ENCODE peak calls at places on chromosomes 4 and X, in five cellular contexts. K, L, G, C and Z are unnamed samples.

GRCh38 chr4:139589619-139590018 is 33.6 kb upstream of the SETD7 start:
- DNase-seq in K (no peak), L (no peak), G (no peak), C (no peak), Z (no peak)

GRCh38 chrX:142819461-142819860 is 206.3 kb upstream of the SPANXN4 start:
- DNase-seq in K (no peak), L (no peak), G (no peak), C (no peak), Z (no peak)

GRCh38 chrX:135295238-135295943 is 13.9 kb upstream of the ETDC start:
- DNase-seq in K (peak; percentile 37), L (no peak), G (no peak), C (peak; percentile 70), Z (no peak)

GRCh38 chrX:10628906-10629305 is 8.5 kb upstream of the MID1 start:
- DNase-seq in K (no peak), L (no peak), G (no peak), C (no peak), Z (no peak)

GRCh38 chr4:152309418-152309817 is 226.5 kb downstream of the FBXW7 start:
- DNase-seq in K (no peak), L (peak; percentile 31), G (no peak), C (no peak), Z (no peak)

GRCh38 chr4:1644906-1645657 is 39.0 kb downstream of the FAM53A start:
- DNase-seq in K (no peak), L (no peak), G (peak; percentile 88), C (no peak), Z (no peak)

GRCh38 chrX:63426519-63426918 is 75.4 kb upstream of the SPIN4 start:
- DNase-seq in K (no peak), L (no peak), G (no peak), C (no peak), Z (no peak)

GRCh38 chr4:152460488-152460887 is 75.4 kb downstream of the FBXW7 start:
- DNase-seq in K (no peak), L (no peak), G (no peak), C (no peak), Z (no peak)

GRCh38 chrX:18537524-18537923 is 112.1 kb downstream of the CDKL5 start:
- DNase-seq in K (no peak), L (no peak), G (no peak), C (no peak), Z (no peak)

GRCh38 chr4:80322716-80323115 is 12.8 kb upstream of the CFAP299 start:
- DNase-seq in K (no peak), L (no peak), G (no peak), C (no peak), Z (no peak)

GRCh38 chrX:65690057-65690855 is 22.8 kb downstream of the MSN start:
- DNase-seq in K (no peak), L (no peak), G (no peak), C (peak; percentile 54), Z (peak; percentile 82)

GRCh38 chr4:38681283-38682066 is 17.5 kb downstream of the KLF3 start:
- DNase-seq in K (no peak), L (no peak), G (no peak), C (no peak), Z (no peak)

GRCh38 chrX:53211391-53211978 is 13.5 kb downstream of the KDM5C start:
- DNase-seq in K (no peak), L (no peak), G (no peak), C (no peak), Z (no peak)

GRCh38 chr4:95170176-95170575 is 378.6 kb downstream of the UNC5C start:
- DNase-seq in K (no peak), L (no peak), G (no peak), C (no peak), Z (no peak)

GRCh38 chr4:71231073-71231752 is 107.6 kb upstream of the SLC4A4 start:
- DNase-seq in K (no peak), L (no peak), G (no peak), C (peak; percentile 95), Z (peak; percentile 89)

GRCh38 chr4:113049421-113050355 is at the start of gene ANK2:
- DNase-seq in K (no peak), L (peak; percentile 31), G (peak; percentile 2), C (no peak), Z (no peak)

GRCh38 chr4:48109413-48110263 is 24.4 kb downstream of the TXK start:
- DNase-seq in K (no peak), L (peak; percentile 45), G (no peak), C (no peak), Z (no peak)

GRCh38 chrX:17579021-17579420 is 158.3 kb upstream of the SCML1 start:
- DNase-seq in K (no peak), L (no peak), G (no peak), C (no peak), Z (no peak)

GRCh38 chrX:15881498-15881897 is 26.9 kb upstream of the AP1S2 start:
- DNase-seq in K (no peak), L (no peak), G (no peak), C (no peak), Z (no peak)

GRCh38 chrX:53186363-53186762 is 38.6 kb downstream of the KDM5C start:
- DNase-seq in K (no peak), L (no peak), G (no peak), C (no peak), Z (no peak)

GRCh38 chr4:94889523-94889922 is 131.8 kb downstream of the BMPR1B start:
- DNase-seq in K (no peak), L (no peak), G (no peak), C (no peak), Z (no peak)

GRCh38 chr4:127781303-127782024 is 658 bp upstream of the HSPA4L start:
- DNase-seq in K (no peak), L (no peak), G (no peak), C (peak; percentile 70), Z (peak; percentile 80)

GRCh38 chr4:86633854-86634253 is 39.7 kb downstream of the PTPN13 start:
- DNase-seq in K (no peak), L (no peak), G (no peak), C (no peak), Z (no peak)

GRCh38 chrX:102155806-102156179 is at the start of gene BEX5:
- DNase-seq in K (peak; percentile 1), L (peak; percentile 80), G (no peak), C (peak; percentile 69), Z (peak; percentile 74)

GRCh38 chrX:102835504-102836146 is 101.4 kb upstream of the RAB40AL start:
- DNase-seq in K (no peak), L (no peak), G (no peak), C (no peak), Z (no peak)

GRCh38 chr4:126544276-126544675 is 1088.5 kb upstream of the INTU start:
- DNase-seq in K (no peak), L (peak; percentile 5), G (no peak), C (no peak), Z (no peak)

GRCh38 chrX:65750674-65751469 is 83.4 kb downstream of the MSN start:
- DNase-seq in K (no peak), L (no peak), G (no peak), C (no peak), Z (no peak)

GRCh38 chr4:36651253-36651652 is 369.8 kb downstream of the DTHD1 start:
- DNase-seq in K (no peak), L (no peak), G (no peak), C (no peak), Z (no peak)

GRCh38 chrX:19672211-19672814 is 157.0 kb upstream of the MAP3K15 start:
- DNase-seq in K (no peak), L (no peak), G (no peak), C (no peak), Z (no peak)

GRCh38 chr4:2937986-2938385 is 25.2 kb downstream of the NOP14 start:
- DNase-seq in K (no peak), L (no peak), G (no peak), C (no peak), Z (no peak)

GRCh38 chrX:107849747-107850478 is 24.2 kb downstream of the MID2 start:
- DNase-seq in K (no peak), L (no peak), G (no peak), C (no peak), Z (no peak)

GRCh38 chr4:113153529-113154101 is 104.2 kb downstream of the ANK2 start:
- DNase-seq in K (no peak), L (no peak), G (no peak), C (no peak), Z (no peak)